ENCODE peak calls at places on chromosomes 12 and 14, in five cellular contexts. L, B, Z, K and W are unnamed samples.
A peak's percentile ranks its signal among the peaks of the same experiment; 100 is the strongest.

GRCh38 chr14:20454359-20454644 is 310 bp downstream of the OSGEP start:
- DNase-seq in K (no peak), L (peak; percentile 88), Z (peak; percentile 93), B (peak; percentile 49), W (no peak)

GRCh38 chr12:108803428-108804105 is 53.8 kb downstream of the SSH1 start:
- DNase-seq in K (peak; percentile 84), L (peak; percentile 80), Z (peak; percentile 94), B (no peak), W (peak; percentile 82)

GRCh38 chr14:31207287-31207745 is 277 bp downstream of the HECTD1 start:
- DNase-seq in L (no peak), Z (no peak), K (no peak), B (no peak), W (peak; percentile 94)

GRCh38 chr12:52925717-52926595 is 21.1 kb upstream of the KRT8 start:
- DNase-seq in L (peak; percentile 71), B (no peak), Z (no peak), K (no peak), W (no peak)

GRCh38 chr12:122366685-122367475 is 55.6 kb downstream of the CLIP1 start:
- DNase-seq in Z (peak; percentile 73), K (no peak), L (no peak), B (peak; percentile 19), W (no peak)

GRCh38 chr14:89013098-89013504 is 188.7 kb downstream of the TTC8 start:
- DNase-seq in Z (peak; percentile 6), B (no peak), L (peak; percentile 44), K (peak; percentile 11), W (no peak)

GRCh38 chr12:107431942-107432341 is 253.7 kb upstream of the PWP1 start:
- DNase-seq in Z (no peak), L (no peak), B (no peak), K (no peak), W (no peak)

GRCh38 chr14:74548881-74549280 is 55.3 kb downstream of the ISCA2 start:
- DNase-seq in Z (no peak), L (peak; percentile 30), B (no peak), K (no peak), W (peak; percentile 81)

GRCh38 chr14:74737753-74738325 is 24.9 kb downstream of the FCF1 start:
- DNase-seq in L (no peak), B (no peak), Z (no peak), K (no peak), W (no peak)

GRCh38 chr14:101755591-101756324 is 5.8 kb upstream of the PPP2R5C start:
- DNase-seq in K (no peak), L (no peak), B (no peak), Z (no peak), W (no peak)

GRCh38 chr12:64029013-64029857 is 184.7 kb downstream of the SRGAP1 start:
- DNase-seq in B (no peak), L (no peak), Z (no peak), K (no peak), W (no peak)

GRCh38 chr14:94768141-94768520 is 1.8 kb downstream of the GSC start:
- DNase-seq in B (no peak), Z (no peak), K (no peak), L (no peak), W (no peak)

GRCh38 chr12:6462234-6462995 is 8.1 kb downstream of the VAMP1 start:
- DNase-seq in L (no peak), Z (peak; percentile 18), K (no peak), B (no peak), W (no peak)

GRCh38 chr12:68451261-68452091 is 119.3 kb upstream of the MDM1 start:
- DNase-seq in L (peak; percentile 29), Z (peak; percentile 11), B (no peak), K (no peak), W (peak; percentile 47)

GRCh38 chr12:52372216-52373154 is 5.2 kb upstream of the KRT85 start:
- DNase-seq in B (peak; percentile 57), Z (peak; percentile 73), K (peak; percentile 82), L (peak; percentile 88), W (peak; percentile 74)

GRCh38 chr14:95500201-95500681 is 16.2 kb downstream of the SYNE3 start:
- DNase-seq in L (no peak), K (no peak), B (no peak), Z (no peak), W (peak; percentile 58)

GRCh38 chr14:68634874-68635601 is 157.8 kb downstream of the ZFP36L1 start:
- DNase-seq in Z (no peak), L (no peak), B (no peak), K (no peak), W (no peak)

GRCh38 chr14:29144598-29144997 is 378.0 kb downstream of the FOXG1 start:
- DNase-seq in L (no peak), Z (no peak), B (no peak), K (no peak), W (no peak)

GRCh38 chr12:110737532-110737931 is 5.2 kb downstream of the PPP1CC start:
- DNase-seq in Z (no peak), L (no peak), B (no peak), K (no peak), W (no peak)

GRCh38 chr14:103123634-103124500 is 606 bp downstream of the TNFAIP2 start:
- DNase-seq in K (no peak), Z (peak; percentile 49), L (peak; percentile 56), B (no peak), W (peak; percentile 71)

GRCh38 chr14:63726499-63726898 is 1.4 kb downstream of the SGPP1 start:
- DNase-seq in Z (peak; percentile 26), K (no peak), B (no peak), L (no peak), W (no peak)

GRCh38 chr12:131167334-131167733 is 213.6 kb downstream of the ADGRD1 start:
- DNase-seq in B (no peak), L (no peak), K (no peak), Z (no peak), W (no peak)

GRCh38 chr14:67602995-67603545 is 3.0 kb upstream of the PIGH start:
- DNase-seq in L (no peak), Z (no peak), K (no peak), B (no peak), W (no peak)

GRCh38 chr14:65302571-65303184 is 109.9 kb upstream of the FUT8 start:
- DNase-seq in K (no peak), B (no peak), L (peak; percentile 60), Z (no peak), W (no peak)

GRCh38 chr14:94340533-94340932 is 17.4 kb upstream of the SERPINA6 start:
- DNase-seq in B (no peak), L (no peak), Z (no peak), K (no peak), W (no peak)

GRCh38 chr12:93766802-93767523 is 89.8 kb downstream of the CRADD start:
- DNase-seq in K (peak; percentile 21), L (no peak), Z (peak; percentile 68), B (no peak), W (peak; percentile 54)

GRCh38 chr14:56241441-56241840 is 123.2 kb downstream of the PELI2 start:
- DNase-seq in L (no peak), Z (no peak), K (no peak), B (no peak), W (no peak)

GRCh38 chr14:59133202-59133601 is 55.3 kb upstream of the DAAM1 start:
- DNase-seq in Z (peak; percentile 31), B (no peak), K (peak; percentile 51), L (no peak), W (no peak)

DNA sequence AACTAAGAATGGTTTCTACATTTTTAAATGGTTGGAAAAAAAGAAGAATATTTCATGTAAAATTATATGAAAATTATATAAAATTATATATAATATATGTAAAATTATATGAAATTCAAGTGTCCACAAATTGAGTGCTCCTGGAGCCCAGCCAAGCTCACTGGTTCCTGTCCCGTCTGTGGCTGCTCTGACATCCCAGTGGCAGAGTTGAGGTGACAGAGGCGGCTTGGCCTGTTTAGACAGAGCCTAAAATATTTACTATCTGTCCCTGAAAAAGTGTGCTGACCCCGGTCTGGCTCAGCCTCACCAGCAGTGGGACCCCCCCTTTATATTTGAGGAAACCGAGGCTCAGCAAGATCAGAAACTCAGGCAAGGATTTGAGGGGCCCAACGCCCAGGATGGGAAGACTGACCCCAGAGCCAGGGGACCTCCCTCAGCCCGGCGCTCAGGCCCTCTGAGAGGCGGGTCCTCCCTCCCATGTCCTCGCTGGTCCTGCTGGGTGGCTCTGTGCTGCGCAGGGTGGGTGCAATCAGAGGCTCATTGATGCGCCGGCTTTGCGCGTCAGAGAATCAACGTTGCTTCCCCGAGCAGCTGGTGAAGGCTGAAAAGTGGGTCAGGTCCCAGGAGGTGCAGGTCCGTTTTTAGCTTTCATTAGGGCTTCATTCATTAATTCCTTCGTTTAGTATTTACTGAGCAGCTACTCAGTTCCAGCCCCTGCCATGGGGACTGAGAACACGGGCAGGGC is 21.5 kb upstream of the BEGAIN start:
- DNase-seq in Z (no peak), K (no peak), L (no peak), B (no peak), W (no peak)
- H3K4me1 ChIP-seq in Z (no peaks in the 10 kb centered on the region), K (no peaks in the 10 kb centered on the region), L (no peaks in the 10 kb centered on the region), B (no peaks in the 10 kb centered on the region), W (no peaks in the 10 kb centered on the region)

GRCh38 chr14:47332939-47333338 is 342.5 kb downstream of the MDGA2 start:
- DNase-seq in Z (no peak), K (no peak), B (no peak), L (no peak), W (no peak)
- TF ChIP-seq CTCF in Z (no peak), K (no peak), B (no peak), L (no peak), W (no peak)

DNA sequence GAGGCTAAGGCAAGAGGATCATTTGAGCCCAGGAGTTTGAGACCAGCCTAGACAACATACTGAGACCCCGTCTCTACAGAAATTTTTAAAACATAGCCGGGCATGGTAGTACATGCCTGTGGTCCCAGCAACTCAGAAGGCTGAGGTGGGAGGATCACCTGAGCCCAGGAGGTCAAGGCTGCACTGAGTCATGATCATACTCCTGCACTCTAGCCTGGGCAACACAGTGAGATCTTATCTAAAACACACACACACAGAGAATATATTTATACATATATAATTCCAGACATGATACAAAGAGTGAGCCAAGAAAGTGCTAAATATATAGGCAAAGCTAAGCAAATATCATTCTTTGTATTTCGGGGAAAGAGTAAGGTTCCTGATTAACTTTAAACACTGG is 9.4 kb downstream of the ZFC3H1 start:
- DNase-seq in Z (no peak), B (no peak), K (no peak), L (no peak), W (no peak)
- H3K4me1 ChIP-seq in Z (peaks cover 5% of the 10 kb centered on the region), B (no peaks in the 10 kb centered on the region), K (no peaks in the 10 kb centered on the region), L (peaks cover 5% of the 10 kb centered on the region), W (peaks cover 7% of the 10 kb centered on the region)

GRCh38 chr14:100027771-100028490 is 37.3 kb upstream of the EVL start:
- DNase-seq in K (no peak), L (no peak), Z (no peak), B (no peak), W (no peak)

GRCh38 chr14:100031506-100032281 is 33.5 kb upstream of the EVL start:
- DNase-seq in Z (peak; percentile 84), B (no peak), L (no peak), K (no peak), W (no peak)

GRCh38 chr14:100030441-100031153 is 34.6 kb upstream of the EVL start:
- DNase-seq in L (no peak), K (no peak), B (no peak), Z (peak; percentile 52), W (no peak)

GRCh38 chr14:100032749-100033148 is 32.5 kb upstream of the EVL start:
- DNase-seq in K (no peak), B (no peak), Z (no peak), L (no peak), W (no peak)

GRCh38 chr14:100028990-100029677 is 36.1 kb upstream of the EVL start:
- DNase-seq in B (no peak), Z (no peak), K (no peak), L (no peak), W (no peak)
- TF ChIP-seq CTCF in B (no peak), Z (no peak), K (no peak), L (no peak), W (no peak)